ENCODE peak calls at places on chromosome 7, in six cellular contexts. Z, V, R, I, B and D are unnamed samples.

GRCh38 chr7:94374231-94374630 is 20.5 kb upstream of the COL1A2 start:
- DNase-seq in Z (no peak), V (no peak), R (no peak), I (no peak), B (no peak), D (no peak)

GRCh38 chr7:50779427-50779826 is 3.3 kb downstream of the GRB10 start:
- DNase-seq in Z (no peak), V (no peak), R (no peak), I (no peak), B (no peak), D (no peak)

GRCh38 chr7:41709621-41710020 is 6.7 kb upstream of the INHBA start:
- DNase-seq in Z (peak; percentile 89), V (no peak), R (no peak), I (no peak), B (no peak), D (no peak)

GRCh38 chr7:8141070-8141469 is 120.9 kb downstream of the ICA1 start:
- DNase-seq in Z (no peak), V (no peak), R (no peak), I (no peak), B (peak; percentile 25), D (no peak)

GRCh38 chr7:129657363-129657762 is 45.8 kb downstream of the NRF1 start:
- DNase-seq in Z (no peak), V (peak; percentile 26), R (no peak), I (no peak), B (no peak), D (no peak)

GRCh38 chr7:132291446-132291845 is 284.8 kb downstream of the PLXNA4 start:
- DNase-seq in Z (no peak), V (no peak), R (no peak), I (no peak), B (no peak), D (no peak)

GRCh38 chr7:47586925-47587324 is 5.0 kb upstream of the TNS3 start:
- DNase-seq in Z (no peak), V (no peak), R (no peak), I (peak; percentile 91), B (no peak), D (no peak)

GRCh38 chr7:158446706-158447105 is 140.9 kb downstream of the PTPRN2 start:
- DNase-seq in Z (no peak), V (no peak), R (no peak), I (no peak), B (no peak), D (no peak)

GRCh38 chr7:144020340-144020739 is 20.2 kb downstream of the OR6B1 start:
- DNase-seq in Z (no peak), V (no peak), R (no peak), I (no peak), B (no peak), D (no peak)

GRCh38 chr7:16084370-16084769 is 337.0 kb downstream of the CRPPA start:
- DNase-seq in Z (no peak), V (no peak), R (no peak), I (no peak), B (no peak), D (no peak)

GRCh38 chr7:27191081-27191715 is 6.2 kb upstream of the HOXA11 start:
- DNase-seq in Z (no peak), V (no peak), R (no peak), I (no peak), B (no peak), D (no peak)

GRCh38 chr7:31101544-31101943 is 49.4 kb downstream of the ADCYAP1R1 start:
- DNase-seq in Z (no peak), V (no peak), R (no peak), I (no peak), B (no peak), D (no peak)

GRCh38 chr7:130277763-130278643 is 11.3 kb downstream of the CPA2 start:
- DNase-seq in Z (no peak), V (no peak), R (no peak), I (peak; percentile 67), B (no peak), D (peak; percentile 27)

GRCh38 chr7:76330245-76330644 is 27.8 kb downstream of the HSPB1 start:
- DNase-seq in Z (no peak), V (no peak), R (no peak), I (no peak), B (no peak), D (no peak)

GRCh38 chr7:131057015-131057518 is 270.6 kb upstream of the MKLN1 start:
- DNase-seq in Z (peak; percentile 56), V (no peak), R (no peak), I (no peak), B (no peak), D (no peak)

GRCh38 chr7:95840953-95841950 is 68.9 kb downstream of the DYNC1I1 start:
- DNase-seq in Z (no peak), V (no peak), R (no peak), I (no peak), B (no peak), D (no peak)

GRCh38 chr7:117323585-117323876 is 673 bp upstream of the WNT2 start:
- DNase-seq in Z (no peak), V (no peak), R (no peak), I (no peak), B (no peak), D (no peak)

GRCh38 chr7:115356139-115356746 is 434.3 kb downstream of the MDFIC start:
- DNase-seq in Z (no peak), V (no peak), R (no peak), I (no peak), B (no peak), D (no peak)